ENCODE peak calls at places on chromosomes 12 and 14, in seven cellular contexts. U is left cardiac atrium; A is coronary artery; O is stimulated activated CD8-positive, alpha-beta memory T cell treated with anti-CD3 and anti-CD28 coated beads, Interleukin-4, amount 100 ng/mL, for 48 hours; Y is fibroblast of lung; J is stimulated activated CD4-positive, alpha-beta T cell treated with anti-CD3 and anti-CD28 coated beads, Interleukin-12 subunit alpha, Interleukin-12 subunit beta, amount 100 ng/mL, for 4 hours; X is OCI-M1. L is an unnamed sample.

GRCh38 chr14:104301731-104302460 is 163.5 kb downstream of the KIF26A start:
- DNase-seq in X (no peak), O (no peak), Y (no peak), U (peak; percentile 9), J (no peak), A (no peak), L (no peak)

GRCh38 chr12:2384029-2384386 is 331.2 kb downstream of the CACNA1C start:
- DNase-seq in X (no peak), Y (no peak), J (no peak), U (no peak), O (no peak), A (peak; percentile 68), L (no peak)

GRCh38 chr12:102299731-102300130 is 102.1 kb upstream of the PMCH start:
- DNase-seq in A (no peak), X (no peak), U (no peak), Y (no peak), J (no peak), O (no peak), L (no peak)

GRCh38 chr14:24260780-24261157 is 2.2 kb downstream of the TGM1 start:
- DNase-seq in O (no peak), U (peak; percentile 3), X (no peak), A (no peak), Y (no peak), J (no peak), L (no peak)

GRCh38 chr14:94362614-94363133 is 25.7 kb downstream of the SERPINA1 start:
- DNase-seq in U (no peak), X (no peak), Y (no peak), O (no peak), J (no peak), A (no peak), L (no peak)

GRCh38 chr14:99675951-99676350 is 8.1 kb upstream of the CYP46A1 start:
- DNase-seq in J (no peak), A (no peak), O (no peak), X (no peak), Y (no peak), U (no peak), L (no peak)

GRCh38 chr12:121107681-121108080 is 25.0 kb upstream of the P2RX7 start:
- DNase-seq in J (no peak), A (no peak), X (no peak), Y (no peak), O (no peak), U (no peak), L (no peak)

GRCh38 chr12:66008985-66009384 is 121.6 kb downstream of the LLPH start:
- DNase-seq in X (no peak), U (no peak), A (no peak), J (no peak), O (no peak), Y (no peak), L (no peak)

GRCh38 chr12:131273291-131273845 is 319.7 kb downstream of the ADGRD1 start:
- DNase-seq in U (no peak), J (no peak), O (no peak), A (no peak), X (no peak), Y (no peak), L (no peak)

GRCh38 chr14:98736701-98737338 is 535.2 kb downstream of the BCL11B start:
- DNase-seq in U (no peak), Y (no peak), X (no peak), J (no peak), O (no peak), A (no peak), L (no peak)

GRCh38 chr12:5251092-5251491 is 180.8 kb upstream of the NTF3 start:
- DNase-seq in U (no peak), Y (no peak), J (no peak), X (no peak), A (no peak), O (no peak), L (no peak)

GRCh38 chr12:11662369-11662768 is 12.9 kb downstream of the ETV6 start:
- DNase-seq in A (no peak), J (no peak), Y (no peak), U (no peak), O (no peak), X (no peak), L (no peak)

GRCh38 chr12:52836042-52836466 is 1.9 kb upstream of the KRT79 start:
- DNase-seq in A (no peak), O (peak; percentile 83), U (no peak), J (peak; percentile 50), Y (no peak), X (peak; percentile 44), L (no peak)

GRCh38 chr12:27177716-27178115 is 66.4 kb upstream of the STK38L start:
- DNase-seq in O (no peak), U (no peak), A (no peak), X (no peak), J (no peak), Y (peak; percentile 64), L (no peak)

GRCh38 chr12:62862259-62862881 is 72.6 kb downstream of the PPM1H start:
- DNase-seq in X (no peak), O (no peak), Y (peak; percentile 38), J (no peak), U (no peak), A (no peak), L (no peak)

GRCh38 chr12:22626429-22626828 is 1.5 kb downstream of the ETNK1 start:
- DNase-seq in A (no peak), J (no peak), O (no peak), U (no peak), Y (peak; percentile 50), X (peak; percentile 56), L (peak; percentile 55)

GRCh38 chr12:100503228-100503628 is 29.6 kb downstream of the NR1H4 start:
- DNase-seq in J (no peak), O (no peak), X (no peak), Y (no peak), U (no peak), A (no peak), L (no peak)

GRCh38 chr12:92740421-92740820 is 37.6 kb downstream of the PLEKHG7 start:
- DNase-seq in O (no peak), J (no peak), X (no peak), A (no peak), U (no peak), Y (no peak), L (no peak)

GRCh38 chr12:52515927-52516831 is 4.0 kb downstream of the KRT5 start:
- DNase-seq in Y (no peak), J (no peak), X (no peak), O (no peak), A (peak; percentile 47), U (no peak), L (no peak)

GRCh38 chr12:45773734-45774133 is 44.2 kb downstream of the ARID2 start:
- DNase-seq in Y (no peak), X (peak; percentile 38), J (no peak), O (no peak), U (no peak), A (no peak), L (no peak)

GRCh38 chr12:77122236-77122635 is 56.9 kb upstream of the E2F7 start:
- DNase-seq in U (peak; percentile 16), J (no peak), A (no peak), Y (peak; percentile 95), X (peak; percentile 30), O (no peak), L (no peak)

GRCh38 chr12:119328111-119328510 is 6.4 kb upstream of the CCDC60 start:
- DNase-seq in Y (no peak), O (no peak), U (peak; percentile 24), X (peak; percentile 41), J (no peak), A (no peak), L (no peak)

GRCh38 chr14:35952584-35952983 is 126.4 kb downstream of the BRMS1L start:
- DNase-seq in X (no peak), Y (no peak), O (no peak), A (no peak), J (no peak), U (no peak), L (no peak)